ENCODE peak calls at places on chromosome 11, in eight cellular contexts. Z is heart left ventricle, U is WTC11, D is RWPE1, G is AG10803, A is WERI-Rb-1, M is adrenal gland, L is HL-60. Y is an unnamed sample.

GRCh38 chr11:66317766-66318575 is 1.1 kb upstream of the CD248 start:
- DNase-seq in A (peak; percentile 57), G (peak; percentile 89), D (no peak), U (peak; percentile 46), Z (peak; percentile 74), L (peak; percentile 98), M (peak; percentile 68), Y (no peak)

GRCh38 chr11:108007819-108008218 is 879 bp upstream of the CUL5 start:
- DNase-seq in G (no peak), M (no peak), U (no peak), Z (peak; percentile 29), L (no peak), A (no peak), D (no peak), Y (no peak)

GRCh38 chr11:122656073-122656630 is 630 bp downstream of the UBASH3B start:
- DNase-seq in G (peak; percentile 59), L (no peak), D (peak; percentile 64), M (peak; percentile 26), U (peak; percentile 56), Z (peak; percentile 59), A (peak; percentile 16), Y (peak; percentile 46)

GRCh38 chr11:69075421-69076128 is 26.8 kb downstream of the TPCN2 start:
- DNase-seq in A (no peak), G (peak; percentile 98), L (no peak), Z (peak; percentile 89), M (no peak), U (no peak), D (no peak), Y (no peak)

GRCh38 chr11:132103006-132103405 is 732.6 kb downstream of the NTM start:
- DNase-seq in L (no peak), G (no peak), A (no peak), U (no peak), D (no peak), Z (no peak), M (no peak), Y (no peak)

GRCh38 chr11:77876045-77876444 is 55.1 kb downstream of the AAMDC start:
- DNase-seq in G (no peak), D (no peak), A (no peak), L (no peak), Z (no peak), M (no peak), U (no peak), Y (no peak)

GRCh38 chr11:78420796-78421209 is 3.2 kb upstream of the GAB2 start:
- DNase-seq in A (no peak), G (peak; percentile 50), U (no peak), M (peak; percentile 55), Z (peak; percentile 64), D (no peak), L (no peak), Y (no peak)

GRCh38 chr11:6610591-6610990 is 1.4 kb downstream of the TAF10 start:
- DNase-seq in Z (no peak), D (no peak), L (no peak), G (no peak), U (no peak), M (peak; percentile 25), A (no peak), Y (no peak)

DNA sequence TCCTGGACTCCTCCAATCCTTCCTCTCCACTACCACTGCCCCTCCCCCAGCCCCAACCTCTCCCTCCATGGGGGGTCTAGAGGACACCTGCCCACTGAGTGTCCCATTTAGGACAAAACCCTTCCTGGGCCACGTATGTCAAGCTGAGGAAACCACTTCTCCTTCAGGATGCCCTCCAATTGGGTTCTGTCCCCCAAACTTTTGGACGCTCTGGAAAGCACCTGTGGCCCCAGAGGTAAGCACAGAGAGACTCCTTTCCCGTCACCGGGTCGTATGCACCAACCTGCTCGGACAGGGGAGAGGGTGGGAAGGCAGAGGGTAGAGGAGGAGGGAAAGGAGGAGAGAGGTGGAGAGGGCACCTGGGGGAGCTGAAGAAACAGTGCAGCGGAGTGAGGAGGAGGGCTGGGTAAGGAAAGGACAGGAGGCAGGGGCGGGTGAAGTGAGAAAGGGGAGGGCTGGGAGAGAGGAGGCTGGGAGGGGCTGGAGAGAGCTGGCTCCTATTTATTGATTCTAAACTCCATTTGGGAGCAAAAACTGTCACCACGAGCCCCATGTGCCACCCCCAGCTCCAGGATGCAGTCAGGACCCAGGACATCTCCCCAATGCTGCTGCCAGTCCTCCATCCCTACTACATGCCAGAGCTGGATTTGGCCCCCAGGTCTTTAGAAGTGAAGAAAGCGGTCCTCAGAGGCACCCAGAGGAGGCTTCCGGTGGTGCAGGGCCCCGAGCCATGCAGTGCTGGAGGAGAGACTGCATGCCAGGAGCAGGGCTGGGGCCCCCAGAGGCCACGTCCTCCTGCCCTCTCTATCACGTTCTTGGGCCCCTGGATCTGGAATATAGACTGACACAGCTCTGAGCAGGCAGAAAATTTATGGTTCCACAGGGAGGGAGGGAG is 53.6 kb downstream of the SLC22A12 start:
- DNase-seq in A (peak; percentile 52), U (peak; percentile 51), D (no peak), M (no peak), Z (no peak), G (no peak), L (no peak), Y (no peak)
- TF ChIP-seq CTCF in A (peak; percentile 54), U (no peak), D (no peak), M (no peak), Z (no peak), G (no peak), L (no peak), Y (no peak)

GRCh38 chr11:65014146-65014960 is at the start of gene ARL2:
- DNase-seq in A (no peak), M (peak; percentile 35), D (peak; percentile 77), L (peak; percentile 81), Z (no peak), U (peak; percentile 39), G (peak; percentile 17), Y (no peak)

GRCh38 chr11:65008873-65009272 is 5.1 kb upstream of the ARL2 start:
- DNase-seq in U (no peak), A (no peak), M (no peak), Z (no peak), D (no peak), L (no peak), G (no peak), Y (no peak)

GRCh38 chr11:65013692-65014145 is 241 bp upstream of the ARL2 start:
- DNase-seq in Z (peak; percentile 96), D (peak; percentile 86), A (peak; percentile 96), M (peak; percentile 88), L (no peak), G (peak; percentile 84), U (peak; percentile 95), Y (peak; percentile 92)

GRCh38 chr11:65016705-65017104 is 2.7 kb downstream of the ARL2 start:
- DNase-seq in D (no peak), G (no peak), A (no peak), U (peak; percentile 28), Z (no peak), M (no peak), L (no peak), Y (no peak)

DNA sequence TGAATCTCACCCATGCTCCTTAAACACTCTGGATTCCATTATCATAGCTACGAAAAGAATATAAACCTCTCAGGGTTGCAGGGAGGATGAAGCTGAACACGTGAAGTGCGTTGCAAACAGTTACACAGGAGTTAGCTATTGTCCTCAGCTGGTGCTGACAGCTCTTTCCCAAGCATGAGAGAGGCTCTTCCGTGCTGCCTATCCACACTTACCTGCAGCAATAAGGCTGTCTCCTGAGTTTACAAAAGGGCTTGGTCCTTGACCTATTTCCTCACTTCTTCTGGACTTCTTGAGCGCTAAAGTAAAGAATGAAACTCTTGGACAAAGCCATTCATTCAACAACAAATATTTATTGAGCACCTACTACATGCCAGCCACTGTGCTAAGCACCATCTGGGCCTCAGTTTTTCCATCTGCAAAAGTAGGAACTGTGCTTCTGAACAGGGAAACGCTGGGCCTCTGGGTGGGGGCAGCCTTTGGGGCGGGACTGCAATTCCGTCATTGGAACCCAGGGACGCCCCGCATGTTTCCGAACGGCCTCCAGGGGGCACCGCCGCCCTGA is 749 bp upstream of the ARL2 start:
- DNase-seq in L (peak; percentile 85), M (peak; percentile 92), U (peak; percentile 90), G (peak; percentile 84), Z (peak; percentile 94), D (peak; percentile 90), A (peak; percentile 93), Y (peak; percentile 93)
- TF ChIP-seq CTCF in L (peak; percentile 64), M (no peak), U (peak; percentile 60), G (peak; percentile 67), Z (peak; percentile 77), D (no peak), A (peak; percentile 79), Y (no peak)

DNA sequence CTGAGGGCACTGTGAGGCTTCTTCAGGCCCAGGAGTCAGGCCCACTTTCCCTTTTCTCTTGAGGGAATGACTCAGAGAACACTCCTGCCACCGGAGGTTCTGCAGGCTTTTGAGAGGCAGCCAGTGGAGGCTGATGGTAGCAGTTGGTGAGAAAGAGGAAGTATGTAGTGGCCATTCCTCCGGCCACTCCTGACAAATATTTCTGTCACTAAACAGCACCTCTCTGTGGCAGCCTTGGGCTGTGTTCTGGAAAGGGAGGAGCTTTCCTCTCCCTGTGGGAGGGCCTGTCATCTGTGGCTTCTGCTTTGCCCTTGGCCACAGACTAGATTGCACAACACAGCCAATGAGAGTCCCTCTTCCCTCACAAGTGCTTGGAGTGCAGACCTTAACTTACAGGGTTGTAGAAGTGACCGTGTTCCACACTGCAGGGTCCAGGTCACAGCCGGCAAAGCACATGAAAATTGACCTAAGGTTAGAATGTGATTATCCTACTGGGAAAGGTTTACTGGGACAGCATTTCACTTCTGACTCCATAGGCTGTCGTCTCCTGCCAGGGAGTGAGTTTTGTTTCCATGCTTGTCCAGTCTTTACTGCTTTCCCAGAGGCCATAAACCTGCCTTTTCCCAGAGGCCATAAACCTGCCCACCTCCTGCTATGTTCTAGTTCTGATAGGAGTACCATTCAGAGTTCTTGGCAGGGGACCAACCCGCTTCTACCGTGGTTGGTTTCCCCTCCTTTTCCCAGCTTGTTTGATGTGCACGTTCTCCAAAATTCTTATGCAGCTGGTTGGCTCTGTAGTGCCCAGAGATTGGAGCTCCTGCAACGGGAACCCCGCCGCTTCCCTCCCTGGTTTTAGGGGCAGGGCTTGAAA is 33.3 kb downstream of the MARK2 start:
- DNase-seq in Z (peak; percentile 93), G (peak; percentile 97), L (peak; percentile 98), U (peak; percentile 55), D (peak; percentile 70), A (peak; percentile 63), M (peak; percentile 98), Y (peak; percentile 83)
- TF ChIP-seq CTCF in Z (peak; percentile 51), G (peak; percentile 61), L (peak; percentile 60), U (no peak), D (no peak), A (peak; percentile 56), M (peak; percentile 65), Y (no peak)

GRCh38 chr11:86627776-86628455 is 44.5 kb downstream of the ME3 start:
- DNase-seq in U (no peak), L (no peak), Z (peak; percentile 56), A (no peak), M (no peak), D (no peak), G (peak; percentile 91), Y (no peak)

GRCh38 chr11:86629070-86629706 is 43.2 kb downstream of the ME3 start:
- DNase-seq in D (no peak), Z (peak; percentile 45), G (peak; percentile 51), M (peak; percentile 69), U (no peak), A (no peak), L (no peak), Y (no peak)

GRCh38 chr11:86636275-86636674 is 36.1 kb downstream of the ME3 start:
- DNase-seq in D (no peak), A (no peak), U (no peak), Z (no peak), M (no peak), G (no peak), L (no peak), Y (no peak)

GRCh38 chr11:86637976-86638375 is 34.4 kb downstream of the ME3 start:
- DNase-seq in M (no peak), D (no peak), L (no peak), A (no peak), U (no peak), G (no peak), Z (no peak), Y (no peak)

DNA sequence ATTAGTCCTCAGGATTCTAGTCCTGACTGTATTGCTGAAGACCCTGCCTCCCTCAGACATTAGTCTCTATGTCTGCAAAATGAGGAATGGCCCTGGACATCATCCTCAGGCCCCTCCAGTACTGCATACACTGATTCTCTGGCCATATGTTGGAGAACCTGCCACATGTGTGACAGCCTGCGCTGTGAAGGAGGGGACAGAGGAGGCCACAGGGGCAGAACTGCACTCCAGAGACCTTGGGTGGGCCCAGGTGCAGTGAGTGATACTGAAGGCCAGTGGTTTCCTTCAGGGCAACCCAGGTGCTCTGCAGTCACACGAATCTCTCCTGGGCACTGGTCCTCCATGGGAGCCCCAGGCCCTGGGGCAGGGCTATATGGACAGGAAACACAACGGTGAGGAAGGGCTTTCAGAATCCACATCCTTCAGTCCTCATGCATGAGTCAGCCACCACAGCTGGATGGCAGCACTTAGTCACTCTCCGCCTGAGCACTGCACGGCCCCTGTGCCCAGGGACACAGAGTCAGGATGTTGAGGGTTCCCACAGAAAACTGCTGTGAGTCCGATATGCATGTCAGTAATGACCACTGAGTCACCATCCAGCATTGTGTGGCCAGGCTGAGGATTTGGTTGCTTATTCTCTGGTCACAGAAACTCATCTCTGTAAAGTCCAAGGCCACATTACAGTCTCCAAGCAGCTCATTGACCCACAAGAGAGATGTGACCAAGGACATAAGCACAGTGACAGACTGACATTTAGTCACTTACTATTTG is 39.7 kb downstream of the ME3 start:
- DNase-seq in U (peak; percentile 33), D (peak; percentile 87), M (peak; percentile 87), G (peak; percentile 98), Z (no peak), A (no peak), L (no peak), Y (peak; percentile 65)
- TF ChIP-seq CTCF in U (no peak), D (no peak), M (peak; percentile 49), G (peak; percentile 48), Z (no peak), A (peak; percentile 52), L (no peak), Y (no peak)